ENCODE peak calls at places on chromosome 12, in four cellular contexts. One of them, this sample, is unnamed.

GRCh38 chr12:105906545-105906944 is 232.2 kb downstream of the NUAK1 start:
- DNase-seq in right atrium auricular region: no peak
- DNase-seq in tibial artery: no peak
- DNase-seq in HCT116: no peak
- DNase-seq in this sample: no peak

GRCh38 chr12:6635375-6635855 is 344 bp downstream of the LPAR5 start:
- DNase-seq in right atrium auricular region: no peak
- DNase-seq in tibial artery: no peak
- DNase-seq in HCT116: no peak
- DNase-seq in this sample: no peak

GRCh38 chr12:112473056-112473455 is 54.3 kb downstream of the PTPN11 start:
- DNase-seq in right atrium auricular region: no peak
- DNase-seq in tibial artery: no peak
- DNase-seq in HCT116: no peak
- DNase-seq in this sample: no peak

GRCh38 chr12:12891646-12892355 is 439 bp downstream of the GPRC5A start:
- DNase-seq in right atrium auricular region: no peak
- DNase-seq in tibial artery: no peak
- DNase-seq in HCT116: no peak
- DNase-seq in this sample: no peak

GRCh38 chr12:19546611-19547162 is 107.4 kb downstream of the AEBP2 start:
- DNase-seq in right atrium auricular region: no peak
- DNase-seq in tibial artery: peak
- DNase-seq in HCT116: no peak
- DNase-seq in this sample: peak

GRCh38 chr12:130104596-130105253 is 57.5 kb upstream of the FZD10 start:
- DNase-seq in right atrium auricular region: no peak
- DNase-seq in tibial artery: no peak
- DNase-seq in HCT116: no peak
- DNase-seq in this sample: no peak

GRCh38 chr12:59808317-59808910 is 212.6 kb downstream of the SLC16A7 start:
- DNase-seq in right atrium auricular region: no peak
- DNase-seq in tibial artery: no peak
- DNase-seq in HCT116: peak
- DNase-seq in this sample: peak

GRCh38 chr12:98185606-98186005 is 329.8 kb upstream of the TMPO start:
- DNase-seq in right atrium auricular region: no peak
- DNase-seq in tibial artery: no peak
- DNase-seq in HCT116: no peak
- DNase-seq in this sample: no peak

GRCh38 chr12:109170335-109170734 is 53.9 kb downstream of the ACACB start:
- DNase-seq in right atrium auricular region: no peak
- DNase-seq in tibial artery: no peak
- DNase-seq in HCT116: no peak
- DNase-seq in this sample: no peak

GRCh38 chr12:857611-858010 is 91.9 kb downstream of the RAD52 start:
- DNase-seq in right atrium auricular region: peak
- DNase-seq in tibial artery: peak
- DNase-seq in HCT116: no peak
- DNase-seq in this sample: peak

GRCh38 chr12:49953961-49954835 is 3.7 kb downstream of the AQP2 start:
- DNase-seq in right atrium auricular region: no peak
- DNase-seq in tibial artery: no peak
- DNase-seq in HCT116: no peak
- DNase-seq in this sample: no peak
- H3K27ac ChIP-seq in right atrium auricular region: no peak
- H3K27ac ChIP-seq in tibial artery: no peak
- H3K27ac ChIP-seq in HCT116: no peak
- H3K27ac ChIP-seq in this sample: no peak

GRCh38 chr12:41663487-41664258 is 475.6 kb downstream of the PDZRN4 start:
- DNase-seq in right atrium auricular region: no peak
- DNase-seq in tibial artery: no peak
- DNase-seq in HCT116: peak
- DNase-seq in this sample: peak
- TF ChIP-seq CTCF in right atrium auricular region: no peak
- TF ChIP-seq CTCF in tibial artery: peak
- TF ChIP-seq CTCF in HCT116: peak
- TF ChIP-seq CTCF in this sample: peak

GRCh38 chr12:107493135-107493494 is 192.5 kb upstream of the PWP1 start:
- DNase-seq in right atrium auricular region: no peak
- DNase-seq in tibial artery: no peak
- DNase-seq in HCT116: no peak
- DNase-seq in this sample: no peak

GRCh38 chr12:107490000-107490399 is 195.6 kb upstream of the PWP1 start:
- DNase-seq in right atrium auricular region: no peak
- DNase-seq in tibial artery: no peak
- DNase-seq in HCT116: no peak
- DNase-seq in this sample: no peak

GRCh38 chr12:107493646-107494045 is 192.0 kb upstream of the PWP1 start:
- DNase-seq in right atrium auricular region: no peak
- DNase-seq in tibial artery: no peak
- DNase-seq in HCT116: no peak
- DNase-seq in this sample: no peak

GRCh38 chr12:107492393-107493134 is 193.0 kb upstream of the PWP1 start:
- DNase-seq in right atrium auricular region: no peak
- DNase-seq in tibial artery: no peak
- DNase-seq in HCT116: no peak
- DNase-seq in this sample: no peak

DNA sequence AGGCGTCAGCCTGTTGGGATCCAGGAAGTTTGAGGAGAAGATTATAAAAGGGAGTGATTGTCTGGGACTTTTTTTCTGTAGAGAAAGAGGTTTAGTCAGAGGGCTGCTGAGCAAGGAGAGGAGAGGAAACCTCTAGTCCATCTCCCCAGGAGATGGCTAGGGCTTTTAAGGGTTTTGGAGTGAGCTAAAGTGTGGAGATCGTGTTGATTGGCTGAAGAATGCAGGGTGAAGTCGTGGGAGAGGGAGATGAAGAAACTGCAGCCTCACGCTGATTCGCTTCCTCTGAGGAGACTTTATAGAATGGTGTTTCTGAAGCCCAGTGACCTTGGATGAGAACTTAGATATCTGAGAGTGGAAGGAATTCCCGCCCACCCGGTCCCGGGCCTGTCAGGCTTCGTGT is 193.7 kb upstream of the PWP1 start:
- DNase-seq in right atrium auricular region: no peak
- DNase-seq in tibial artery: no peak
- DNase-seq in HCT116: no peak
- DNase-seq in this sample: no peak
- H3K27ac ChIP-seq in right atrium auricular region: no peak
- H3K27ac ChIP-seq in tibial artery: no peak
- H3K27ac ChIP-seq in HCT116: no peak
- H3K27ac ChIP-seq in this sample: no peak

GRCh38 chr12:114636723-114637480 is 47.1 kb downstream of the TBX3 start:
- DNase-seq in right atrium auricular region: no peak
- DNase-seq in tibial artery: no peak
- DNase-seq in HCT116: no peak
- DNase-seq in this sample: peak
- TF ChIP-seq CTCF in right atrium auricular region: no peak
- TF ChIP-seq CTCF in tibial artery: no peak
- TF ChIP-seq CTCF in HCT116: peak
- TF ChIP-seq CTCF in this sample: peak

DNA sequence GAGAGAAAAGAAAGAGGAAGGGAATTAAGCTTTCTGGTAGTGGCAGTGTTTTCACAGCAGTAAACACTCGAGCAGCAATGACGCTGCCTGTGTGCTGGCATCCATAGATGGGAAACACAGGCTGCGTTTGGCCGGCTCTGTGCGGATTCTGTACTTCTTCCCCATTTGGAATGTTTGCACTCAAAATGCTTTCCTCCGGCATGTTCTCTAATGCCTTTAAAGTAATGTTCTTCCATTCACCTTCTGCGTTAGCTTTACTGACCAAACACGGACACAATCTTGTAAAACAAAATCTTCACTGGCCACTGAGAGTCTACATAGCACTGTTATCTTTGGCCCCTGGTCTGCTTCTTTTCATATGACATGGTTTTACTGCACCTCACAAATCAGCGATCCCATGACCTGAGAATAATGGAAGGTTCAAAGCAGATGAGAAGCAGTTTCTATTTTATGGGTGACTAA is 31.4 kb downstream of the DCP1B start:
- DNase-seq in right atrium auricular region: peak
- DNase-seq in tibial artery: peak
- DNase-seq in HCT116: no peak
- DNase-seq in this sample: no peak
- H3K27ac ChIP-seq in right atrium auricular region: peak
- H3K27ac ChIP-seq in tibial artery: peak
- H3K27ac ChIP-seq in HCT116: no peak
- H3K27ac ChIP-seq in this sample: no peak